ENCODE peak calls at places on chromosomes 5 and 9, in five cellular contexts. One of them, this sample, is unnamed.

GRCh38 chr5:39169081-39169480 is 50.3 kb downstream of the FYB1 start:
- DNase-seq in heart right ventricle: no peak
- DNase-seq in hypothalamus: no peak
- DNase-seq in fibroblast of villous mesenchyme: peak; percentile 79
- DNase-seq in kidney tubule cell: no peak
- DNase-seq in this sample: no peak

GRCh38 chr9:129557192-129558036 is 63.5 kb downstream of the C9orf50 start:
- DNase-seq in heart right ventricle: no peak
- DNase-seq in hypothalamus: no peak
- DNase-seq in fibroblast of villous mesenchyme: peak; percentile 41
- DNase-seq in kidney tubule cell: peak; percentile 56
- DNase-seq in this sample: no peak

GRCh38 chr5:54912021-54912420 is 73.4 kb downstream of the ESM1 start:
- DNase-seq in heart right ventricle: no peak
- DNase-seq in hypothalamus: no peak
- DNase-seq in fibroblast of villous mesenchyme: no peak
- DNase-seq in kidney tubule cell: no peak
- DNase-seq in this sample: no peak

GRCh38 chr5:131514316-131515275 is 120.4 kb downstream of the RAPGEF6 start:
- DNase-seq in heart right ventricle: no peak
- DNase-seq in hypothalamus: no peak
- DNase-seq in fibroblast of villous mesenchyme: peak; percentile 23
- DNase-seq in kidney tubule cell: peak; percentile 26
- DNase-seq in this sample: no peak

GRCh38 chr9:134501266-134502181 is 140.1 kb upstream of the COL5A1 start:
- DNase-seq in heart right ventricle: no peak
- DNase-seq in hypothalamus: no peak
- DNase-seq in fibroblast of villous mesenchyme: no peak
- DNase-seq in kidney tubule cell: peak; percentile 3
- DNase-seq in this sample: no peak

GRCh38 chr5:95842955-95843544 is 20.5 kb upstream of the GLRX start:
- DNase-seq in heart right ventricle: peak; percentile 41
- DNase-seq in hypothalamus: no peak
- DNase-seq in fibroblast of villous mesenchyme: peak; percentile 90
- DNase-seq in kidney tubule cell: peak; percentile 91
- DNase-seq in this sample: peak; percentile 63

GRCh38 chr9:95460627-95461164 is 56.1 kb downstream of the PTCH1 start:
- DNase-seq in heart right ventricle: no peak
- DNase-seq in hypothalamus: no peak
- DNase-seq in fibroblast of villous mesenchyme: no peak
- DNase-seq in kidney tubule cell: no peak
- DNase-seq in this sample: no peak

GRCh38 chr5:177595026-177595585 is 3.1 kb downstream of the TMED9 start:
- DNase-seq in heart right ventricle: no peak
- DNase-seq in hypothalamus: no peak
- DNase-seq in fibroblast of villous mesenchyme: no peak
- DNase-seq in kidney tubule cell: no peak
- DNase-seq in this sample: no peak

GRCh38 chr9:111516061-111516465 is 8.9 kb upstream of the ZNF483 start:
- DNase-seq in heart right ventricle: no peak
- DNase-seq in hypothalamus: no peak
- DNase-seq in fibroblast of villous mesenchyme: peak; percentile 18
- DNase-seq in kidney tubule cell: no peak
- DNase-seq in this sample: no peak

GRCh38 chr5:122999947-123000563 is 36.5 kb downstream of the PPIC start:
- DNase-seq in heart right ventricle: peak; percentile 18
- DNase-seq in hypothalamus: no peak
- DNase-seq in fibroblast of villous mesenchyme: peak; percentile 21
- DNase-seq in kidney tubule cell: peak; percentile 35
- DNase-seq in this sample: peak; percentile 13

GRCh38 chr9:23849379-23849778 is 23.3 kb upstream of the ELAVL2 start:
- DNase-seq in heart right ventricle: no peak
- DNase-seq in hypothalamus: no peak
- DNase-seq in fibroblast of villous mesenchyme: no peak
- DNase-seq in kidney tubule cell: no peak
- DNase-seq in this sample: no peak

GRCh38 chr5:97762483-97762882 is 579.4 kb upstream of the RIOK2 start:
- DNase-seq in heart right ventricle: no peak
- DNase-seq in hypothalamus: no peak
- DNase-seq in fibroblast of villous mesenchyme: no peak
- DNase-seq in kidney tubule cell: no peak
- DNase-seq in this sample: no peak

GRCh38 chr5:141778683-141779082 is 96.7 kb upstream of the ARAP3 start:
- DNase-seq in heart right ventricle: no peak
- DNase-seq in hypothalamus: no peak
- DNase-seq in fibroblast of villous mesenchyme: no peak
- DNase-seq in kidney tubule cell: no peak
- DNase-seq in this sample: no peak

GRCh38 chr9:711761-712523 is 129.6 kb upstream of the DMRT1 start:
- DNase-seq in heart right ventricle: no peak
- DNase-seq in hypothalamus: no peak
- DNase-seq in fibroblast of villous mesenchyme: no peak
- DNase-seq in kidney tubule cell: no peak
- DNase-seq in this sample: no peak

GRCh38 chr9:107711528-107711927 is 222.0 kb upstream of the KLF4 start:
- DNase-seq in heart right ventricle: no peak
- DNase-seq in hypothalamus: no peak
- DNase-seq in fibroblast of villous mesenchyme: peak; percentile 94
- DNase-seq in kidney tubule cell: peak; percentile 98
- DNase-seq in this sample: no peak

GRCh38 chr9:36136894-36137391 is 410 bp downstream of the GLIPR2 start:
- DNase-seq in heart right ventricle: peak; percentile 45
- DNase-seq in hypothalamus: no peak
- DNase-seq in fibroblast of villous mesenchyme: peak; percentile 18
- DNase-seq in kidney tubule cell: peak; percentile 17
- DNase-seq in this sample: no peak

GRCh38 chr9:136694163-136694864 is 7.1 kb upstream of the AGPAT2 start:
- DNase-seq in heart right ventricle: peak; percentile 79
- DNase-seq in hypothalamus: no peak
- DNase-seq in fibroblast of villous mesenchyme: peak; percentile 37
- DNase-seq in kidney tubule cell: peak; percentile 48
- DNase-seq in this sample: no peak

GRCh38 chr5:38835887-38836286 is 9.9 kb upstream of the OSMR start:
- DNase-seq in heart right ventricle: no peak
- DNase-seq in hypothalamus: no peak
- DNase-seq in fibroblast of villous mesenchyme: peak; percentile 84
- DNase-seq in kidney tubule cell: no peak
- DNase-seq in this sample: no peak

GRCh38 chr5:170393235-170393634 is 4.1 kb upstream of the KCNMB1 start:
- DNase-seq in heart right ventricle: no peak
- DNase-seq in hypothalamus: no peak
- DNase-seq in fibroblast of villous mesenchyme: no peak
- DNase-seq in kidney tubule cell: no peak
- DNase-seq in this sample: no peak

GRCh38 chr5:43606351-43606750 is 3.4 kb downstream of the NNT start:
- DNase-seq in heart right ventricle: no peak
- DNase-seq in hypothalamus: no peak
- DNase-seq in fibroblast of villous mesenchyme: no peak
- DNase-seq in kidney tubule cell: no peak
- DNase-seq in this sample: no peak

GRCh38 chr5:158163836-158164572 is 305.1 kb upstream of the CLINT1 start:
- DNase-seq in heart right ventricle: no peak
- DNase-seq in hypothalamus: no peak
- DNase-seq in fibroblast of villous mesenchyme: peak; percentile 14
- DNase-seq in kidney tubule cell: no peak
- DNase-seq in this sample: no peak

This sample was measured in activated T-helper 2 cell treated with anti-CD3 and anti-CD28 coated beads, Interferon-gamma antibody, Interleukin-2, Interleukin-4, amounts not matched to agents 10 μg/mL and 5 μg/mL and 100 μg/mL, durations not matched to agents 14 hours and 24 hours and 36 hours.